ENCODE peak calls at places on chromosomes 13 and 19, in seven cellular contexts. One of them, this sample, is unnamed.

GRCh38 chr19:13089139-13089856 is 13.4 kb downstream of the LYL1 start:
- DNase-seq in keratinocyte: no peak
- DNase-seq in breast epithelium: no peak
- DNase-seq in CD8-positive, alpha-beta memory T cell: no peak
- DNase-seq in stomach: no peak
- DNase-seq in fibroblast of lung: no peak
- DNase-seq in spleen: no peak
- DNase-seq in this sample: no peak

GRCh38 chr13:111217661-111218060 is 102.6 kb downstream of the ARHGEF7 start:
- DNase-seq in fibroblast of lung: no peak
- DNase-seq in CD8-positive, alpha-beta memory T cell: no peak
- DNase-seq in breast epithelium: no peak
- DNase-seq in keratinocyte: no peak
- DNase-seq in spleen: peak; percentile 88
- DNase-seq in stomach: no peak
- DNase-seq in this sample: no peak

GRCh38 chr19:47503823-47504145 is 11.1 kb downstream of the NAPA start:
- DNase-seq in stomach: no peak
- DNase-seq in spleen: no peak
- DNase-seq in keratinocyte: no peak
- DNase-seq in CD8-positive, alpha-beta memory T cell: no peak
- DNase-seq in fibroblast of lung: no peak
- DNase-seq in breast epithelium: no peak
- DNase-seq in this sample: no peak

GRCh38 chr19:49497047-49497789 is 984 bp downstream of the RPS11 start:
- DNase-seq in CD8-positive, alpha-beta memory T cell: peak; percentile 69
- DNase-seq in breast epithelium: no peak
- DNase-seq in stomach: peak; percentile 78
- DNase-seq in fibroblast of lung: peak; percentile 65
- DNase-seq in keratinocyte: no peak
- DNase-seq in spleen: peak; percentile 94
- DNase-seq in this sample: peak; percentile 49

GRCh38 chr19:19120308-19121156 is 17.7 kb downstream of the TMEM161A start:
- DNase-seq in CD8-positive, alpha-beta memory T cell: no peak
- DNase-seq in fibroblast of lung: peak; percentile 81
- DNase-seq in stomach: peak; percentile 68
- DNase-seq in breast epithelium: no peak
- DNase-seq in spleen: no peak
- DNase-seq in keratinocyte: no peak
- DNase-seq in this sample: no peak

GRCh38 chr13:33401238-33401637 is 115.7 kb upstream of the STARD13 start:
- DNase-seq in stomach: peak; percentile 31
- DNase-seq in breast epithelium: peak; percentile 23
- DNase-seq in spleen: no peak
- DNase-seq in fibroblast of lung: no peak
- DNase-seq in keratinocyte: no peak
- DNase-seq in CD8-positive, alpha-beta memory T cell: no peak
- DNase-seq in this sample: no peak

GRCh38 chr13:97944396-97945029 is 9.0 kb upstream of the IPO5 start:
- DNase-seq in spleen: no peak
- DNase-seq in stomach: no peak
- DNase-seq in fibroblast of lung: peak; percentile 45
- DNase-seq in breast epithelium: no peak
- DNase-seq in keratinocyte: no peak
- DNase-seq in CD8-positive, alpha-beta memory T cell: no peak
- DNase-seq in this sample: peak; percentile 48

GRCh38 chr19:50718255-50719118 is 1.1 kb downstream of the SHANK1 start:
- DNase-seq in CD8-positive, alpha-beta memory T cell: no peak
- DNase-seq in spleen: no peak
- DNase-seq in stomach: no peak
- DNase-seq in keratinocyte: no peak
- DNase-seq in fibroblast of lung: no peak
- DNase-seq in breast epithelium: no peak
- DNase-seq in this sample: no peak

GRCh38 chr19:19657397-19657783 is 6.1 kb downstream of the ATP13A1 start:
- DNase-seq in stomach: no peak
- DNase-seq in keratinocyte: no peak
- DNase-seq in spleen: peak; percentile 45
- DNase-seq in breast epithelium: no peak
- DNase-seq in fibroblast of lung: no peak
- DNase-seq in CD8-positive, alpha-beta memory T cell: no peak
- DNase-seq in this sample: no peak

GRCh38 chr13:68023838-68024581 is 793.9 kb upstream of the PCDH9 start:
- DNase-seq in keratinocyte: no peak
- DNase-seq in stomach: no peak
- DNase-seq in fibroblast of lung: no peak
- DNase-seq in CD8-positive, alpha-beta memory T cell: no peak
- DNase-seq in spleen: no peak
- DNase-seq in breast epithelium: no peak
- DNase-seq in this sample: no peak

GRCh38 chr19:12261554-12261953 is 33.1 kb downstream of the ZNF44 start:
- DNase-seq in stomach: no peak
- DNase-seq in fibroblast of lung: no peak
- DNase-seq in CD8-positive, alpha-beta memory T cell: no peak
- DNase-seq in keratinocyte: no peak
- DNase-seq in spleen: no peak
- DNase-seq in breast epithelium: no peak
- DNase-seq in this sample: no peak

GRCh38 chr19:28633223-28634030 is 579.5 kb downstream of the UQCRFS1 start:
- DNase-seq in CD8-positive, alpha-beta memory T cell: peak; percentile 6
- DNase-seq in fibroblast of lung: peak; percentile 38
- DNase-seq in stomach: no peak
- DNase-seq in spleen: no peak
- DNase-seq in keratinocyte: no peak
- DNase-seq in breast epithelium: no peak
- DNase-seq in this sample: no peak

GRCh38 chr19:52923782-52924593 is 760 bp upstream of the ZNF888 start:
- DNase-seq in keratinocyte: no peak
- DNase-seq in spleen: peak; percentile 78
- DNase-seq in CD8-positive, alpha-beta memory T cell: no peak
- DNase-seq in stomach: peak; percentile 66
- DNase-seq in fibroblast of lung: peak; percentile 45
- DNase-seq in breast epithelium: peak; percentile 44
- DNase-seq in this sample: no peak

GRCh38 chr19:40691421-40692211 is 1.2 kb upstream of the NUMBL start:
- DNase-seq in stomach: no peak
- DNase-seq in fibroblast of lung: peak; percentile 5
- DNase-seq in CD8-positive, alpha-beta memory T cell: no peak
- DNase-seq in breast epithelium: no peak
- DNase-seq in spleen: peak; percentile 81
- DNase-seq in keratinocyte: no peak
- DNase-seq in this sample: no peak

GRCh38 chr13:48950507-48950886 is 25.2 kb upstream of the FNDC3A start:
- DNase-seq in CD8-positive, alpha-beta memory T cell: no peak
- DNase-seq in spleen: no peak
- DNase-seq in fibroblast of lung: peak; percentile 36
- DNase-seq in stomach: no peak
- DNase-seq in breast epithelium: no peak
- DNase-seq in keratinocyte: no peak
- DNase-seq in this sample: no peak

GRCh38 chr13:42279986-42280385 is 8.0 kb downstream of the AKAP11 start:
- DNase-seq in CD8-positive, alpha-beta memory T cell: no peak
- DNase-seq in spleen: no peak
- DNase-seq in fibroblast of lung: no peak
- DNase-seq in breast epithelium: no peak
- DNase-seq in stomach: no peak
- DNase-seq in keratinocyte: no peak
- DNase-seq in this sample: no peak

GRCh38 chr13:31719214-31719613 is 20.1 kb upstream of the RXFP2 start:
- DNase-seq in spleen: no peak
- DNase-seq in stomach: no peak
- DNase-seq in breast epithelium: no peak
- DNase-seq in keratinocyte: no peak
- DNase-seq in CD8-positive, alpha-beta memory T cell: no peak
- DNase-seq in fibroblast of lung: no peak
- DNase-seq in this sample: no peak

GRCh38 chr13:44795176-44795575 is 194.1 kb downstream of the NUFIP1 start:
- DNase-seq in spleen: no peak
- DNase-seq in breast epithelium: no peak
- DNase-seq in CD8-positive, alpha-beta memory T cell: no peak
- DNase-seq in keratinocyte: no peak
- DNase-seq in fibroblast of lung: no peak
- DNase-seq in stomach: no peak
- DNase-seq in this sample: no peak

GRCh38 chr13:99737456-99737855 is 234.1 kb downstream of the ZIC5 start:
- DNase-seq in CD8-positive, alpha-beta memory T cell: no peak
- DNase-seq in breast epithelium: no peak
- DNase-seq in fibroblast of lung: no peak
- DNase-seq in keratinocyte: no peak
- DNase-seq in stomach: peak; percentile 2
- DNase-seq in spleen: no peak
- DNase-seq in this sample: no peak

GRCh38 chr13:94901070-94901469 is 188.7 kb upstream of the SOX21 start:
- DNase-seq in spleen: no peak
- DNase-seq in breast epithelium: no peak
- DNase-seq in keratinocyte: no peak
- DNase-seq in fibroblast of lung: peak; percentile 0
- DNase-seq in stomach: no peak
- DNase-seq in CD8-positive, alpha-beta memory T cell: no peak
- DNase-seq in this sample: no peak

GRCh38 chr13:30615851-30616311 is 1.8 kb upstream of the USPL1 start:
- DNase-seq in spleen: no peak
- DNase-seq in stomach: no peak
- DNase-seq in fibroblast of lung: peak; percentile 65
- DNase-seq in CD8-positive, alpha-beta memory T cell: no peak
- DNase-seq in breast epithelium: no peak
- DNase-seq in keratinocyte: no peak
- DNase-seq in this sample: peak; percentile 47

GRCh38 chr13:21050288-21051197 is 10.8 kb downstream of the LATS2 start:
- DNase-seq in breast epithelium: no peak
- DNase-seq in keratinocyte: no peak
- DNase-seq in CD8-positive, alpha-beta memory T cell: no peak
- DNase-seq in spleen: no peak
- DNase-seq in fibroblast of lung: no peak
- DNase-seq in stomach: no peak
- DNase-seq in this sample: no peak

DNA sequence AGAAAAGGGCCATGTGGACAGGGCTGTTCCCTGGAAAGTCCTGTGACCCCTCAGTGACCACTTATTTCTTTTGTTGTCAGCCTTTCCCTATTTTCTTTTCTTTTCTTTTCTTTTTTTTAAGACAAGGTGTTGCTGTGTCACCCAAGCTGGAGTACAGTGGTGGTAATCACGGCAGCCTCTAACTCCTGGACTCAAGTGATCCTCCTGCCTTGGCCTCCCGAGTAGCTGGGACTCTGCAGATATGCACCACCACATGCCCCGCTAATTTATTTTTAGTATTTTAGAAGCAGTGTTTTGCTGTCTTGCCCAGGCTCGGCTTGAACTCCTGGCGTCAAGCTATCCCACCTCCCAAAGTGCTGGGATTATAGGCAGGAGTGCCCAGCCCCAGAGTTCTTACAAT is 1.1 kb upstream of the GPI start:
- DNase-seq in CD8-positive, alpha-beta memory T cell: no peak
- DNase-seq in fibroblast of lung: no peak
- DNase-seq in keratinocyte: no peak
- DNase-seq in stomach: no peak
- DNase-seq in breast epithelium: no peak
- DNase-seq in spleen: no peak
- DNase-seq in this sample: no peak
- H3K4me1 ChIP-seq in CD8-positive, alpha-beta memory T cell: peaks cover 38% of the 10 kb centered on the region
- H3K4me1 ChIP-seq in fibroblast of lung: peaks cover 11% of the 10 kb centered on the region
- H3K4me1 ChIP-seq in keratinocyte: peaks cover 29% of the 10 kb centered on the region
- H3K4me1 ChIP-seq in stomach: peaks cover 47% of the 10 kb centered on the region
- H3K4me1 ChIP-seq in breast epithelium: peaks cover 4% of the 10 kb centered on the region
- H3K4me1 ChIP-seq in spleen: peaks cover 20% of the 10 kb centered on the region
- H3K4me1 ChIP-seq in this sample: peaks cover 15% of the 10 kb centered on the region

GRCh38 chr13:74061939-74062595 is 72.1 kb downstream of the KLF12 start:
- DNase-seq in stomach: no peak
- DNase-seq in CD8-positive, alpha-beta memory T cell: no peak
- DNase-seq in fibroblast of lung: peak; percentile 50
- DNase-seq in breast epithelium: no peak
- DNase-seq in keratinocyte: no peak
- DNase-seq in spleen: no peak
- DNase-seq in this sample: no peak
- H3K27ac ChIP-seq in stomach: peak overlapping the region; percentile 57
- H3K27ac ChIP-seq in CD8-positive, alpha-beta memory T cell: no peak overlapping the region
- H3K27ac ChIP-seq in fibroblast of lung: no peak overlapping the region
- H3K27ac ChIP-seq in breast epithelium: peak overlapping the region; percentile 67
- H3K27ac ChIP-seq in keratinocyte: no peak overlapping the region
- H3K27ac ChIP-seq in spleen: peak overlapping the region; percentile 79
- H3K27ac ChIP-seq in this sample: no peak overlapping the region

DNA sequence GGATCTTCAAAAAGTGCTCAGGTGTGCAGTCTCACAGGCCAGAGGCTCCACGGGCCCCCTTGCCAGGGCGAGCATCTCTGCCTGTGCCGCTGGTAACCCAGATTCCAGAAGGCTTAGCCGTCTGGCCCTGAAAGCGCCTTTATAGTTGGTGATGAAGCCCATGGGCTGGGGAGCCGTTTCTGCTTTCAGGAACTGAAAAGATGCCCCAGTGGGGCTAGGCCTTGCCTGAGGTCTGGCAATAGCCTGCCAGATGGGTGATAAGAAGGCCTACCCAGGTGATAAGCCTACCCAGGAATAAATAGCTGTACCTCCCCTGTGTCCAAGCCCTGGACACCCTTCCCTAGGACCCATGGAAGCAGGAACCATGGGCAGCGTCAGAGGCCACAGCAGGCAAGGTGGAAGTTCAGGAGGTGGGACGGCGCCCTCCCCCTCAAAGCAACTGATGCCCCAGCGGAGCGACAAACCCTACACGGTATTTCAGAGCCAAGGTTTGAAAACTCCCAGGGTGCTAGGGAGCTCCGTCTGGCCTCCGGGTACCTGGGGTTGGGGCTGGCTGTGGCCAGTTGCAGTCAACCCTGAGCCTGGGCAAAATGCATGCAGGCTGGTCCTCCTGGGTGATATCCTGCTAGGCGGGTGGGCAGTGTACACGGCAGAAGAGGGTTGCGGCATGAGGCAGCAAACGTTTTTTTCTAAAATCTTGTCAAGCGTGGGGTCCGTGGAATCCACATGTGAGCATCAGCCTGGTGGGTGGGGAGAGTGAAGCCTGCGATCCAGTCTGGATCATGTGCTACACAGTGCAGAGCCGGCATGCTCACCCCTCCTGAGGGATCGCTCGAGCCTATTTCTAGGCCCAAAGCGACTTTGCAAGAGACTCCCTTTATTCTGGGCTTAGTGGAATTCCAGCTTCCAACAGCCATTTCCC is 45.3 kb downstream of the ACTN4 start:
- DNase-seq in CD8-positive, alpha-beta memory T cell: no peak
- DNase-seq in fibroblast of lung: no peak
- DNase-seq in spleen: no peak
- DNase-seq in stomach: no peak
- DNase-seq in keratinocyte: no peak
- DNase-seq in breast epithelium: no peak
- DNase-seq in this sample: no peak
- H3K4me1 ChIP-seq in CD8-positive, alpha-beta memory T cell: peaks cover 49% of the 10 kb centered on the region
- H3K4me1 ChIP-seq in fibroblast of lung: peaks cover 26% of the 10 kb centered on the region
- H3K4me1 ChIP-seq in spleen: peaks cover 79% of the 10 kb centered on the region
- H3K4me1 ChIP-seq in stomach: peaks cover 98% of the 10 kb centered on the region
- H3K4me1 ChIP-seq in keratinocyte: peaks cover 100% of the 10 kb centered on the region
- H3K4me1 ChIP-seq in breast epithelium: peaks cover 30% of the 10 kb centered on the region
- H3K4me1 ChIP-seq in this sample: peaks cover 72% of the 10 kb centered on the region

DNA sequence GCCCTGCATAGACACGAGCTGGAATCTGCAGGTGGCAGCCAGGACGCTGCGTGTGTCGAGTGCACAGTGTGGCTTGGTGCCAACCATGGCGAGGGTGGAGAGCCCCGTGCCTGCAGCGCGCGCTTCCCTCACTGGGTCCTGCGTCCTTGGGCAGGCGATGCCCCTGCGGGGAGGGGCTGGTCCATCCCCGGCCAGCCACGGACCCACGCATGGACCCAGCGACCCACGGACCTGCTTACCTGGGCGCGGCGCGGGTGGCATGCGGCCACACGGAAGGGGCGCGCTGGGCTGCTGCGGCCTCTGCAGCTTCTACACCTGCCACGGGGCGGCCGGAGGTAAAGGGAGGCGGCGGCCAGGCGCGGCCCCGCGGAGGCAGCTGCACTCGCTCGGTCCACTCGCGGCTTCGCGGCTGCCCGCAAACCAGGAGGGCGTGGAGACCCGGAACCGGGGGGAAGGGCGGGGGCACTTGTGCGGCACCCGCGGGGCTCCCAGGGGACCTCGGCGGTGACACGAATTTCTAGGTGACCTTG is 569 bp upstream of the MCF2L start:
- DNase-seq in CD8-positive, alpha-beta memory T cell: peak; percentile 16
- DNase-seq in fibroblast of lung: no peak
- DNase-seq in keratinocyte: no peak
- DNase-seq in stomach: peak; percentile 79
- DNase-seq in breast epithelium: peak; percentile 35
- DNase-seq in spleen: peak; percentile 87
- DNase-seq in this sample: no peak
- H3K27ac ChIP-seq in CD8-positive, alpha-beta memory T cell: peak overlapping the region; percentile 64
- H3K27ac ChIP-seq in fibroblast of lung: no peak overlapping the region
- H3K27ac ChIP-seq in keratinocyte: no peak overlapping the region
- H3K27ac ChIP-seq in stomach: peak overlapping the region; percentile 83
- H3K27ac ChIP-seq in breast epithelium: peak overlapping the region; percentile 88
- H3K27ac ChIP-seq in spleen: peak overlapping the region; percentile 74
- H3K27ac ChIP-seq in this sample: no peak overlapping the region

This sample was measured in SJSA1.